ENCODE peak calls at places on chromosome 21, in four cellular contexts. C is fibroblast of lung; M is CD4-positive, alpha-beta memory T cell; Y is cardiac muscle cell. S is an unnamed sample.

GRCh38 chr21:39319814-39320332 is 6.4 kb upstream of the BRWD1 start:
- DNase-seq in C (peak), M (no peak), Y (peak), S (peak)

GRCh38 chr21:38839683-38840286 is 34.1 kb downstream of the ETS2 start:
- DNase-seq in C (peak), M (no peak), Y (no peak), S (peak)

GRCh38 chr21:41519806-41520559 is 12.0 kb upstream of the TMPRSS2 start:
- DNase-seq in C (no peak), M (no peak), Y (no peak), S (no peak)

GRCh38 chr21:45002381-45003204 is 62.8 kb downstream of the SLX9 start:
- DNase-seq in C (no peak), M (no peak), Y (no peak), S (no peak)

GRCh38 chr21:37006521-37007291 is at the start of gene RIPPLY3:
- DNase-seq in C (no peak), M (no peak), Y (peak), S (peak)

GRCh38 chr21:34673006-34673405 is 4.2 kb downstream of the CLIC6 start:
- DNase-seq in C (no peak), M (no peak), Y (no peak), S (no peak)

GRCh38 chr21:35138665-35139381 is 89.7 kb upstream of the RUNX1 start:
- DNase-seq in C (peak), M (peak), Y (no peak), S (peak)

GRCh38 chr21:15826147-15826780 is 96.5 kb downstream of the USP25 start:
- DNase-seq in C (peak), M (peak), Y (peak), S (peak)

GRCh38 chr21:45577806-45578801 is 35.9 kb upstream of the SLC19A1 start:
- DNase-seq in C (no peak), M (no peak), Y (no peak), S (no peak)

GRCh38 chr21:18244721-18245486 is at the start of gene CHODL:
- DNase-seq in C (peak), M (no peak), Y (peak), S (no peak)

GRCh38 chr21:45593162-45594022 is 50.1 kb upstream of the PCBP3 start:
- DNase-seq in C (no peak), M (no peak), Y (no peak), S (no peak)

GRCh38 chr21:41820384-41821080 is 53.7 kb upstream of the RIPK4 start:
- DNase-seq in C (no peak), M (no peak), Y (no peak), S (no peak)

GRCh38 chr21:17818158-17819113 is 720 bp downstream of the C21orf91 start:
- DNase-seq in C (peak), M (peak), Y (peak), S (peak)

GRCh38 chr21:15557925-15558324 is 171.9 kb upstream of the USP25 start:
- DNase-seq in C (no peak), M (no peak), Y (no peak), S (no peak)

GRCh38 chr21:46149205-46149901 is 6.0 kb downstream of the FTCD start:
- DNase-seq in C (no peak), M (no peak), Y (no peak), S (no peak)

GRCh38 chr21:42089665-42090310 is 18.7 kb downstream of the UMODL1 start:
- DNase-seq in C (no peak), M (no peak), Y (no peak), S (no peak)

GRCh38 chr21:46196733-46197132 is 12.5 kb upstream of the SPATC1L start:
- DNase-seq in C (no peak), M (no peak), Y (no peak), S (no peak)

GRCh38 chr21:45945868-45946210 is 35.7 kb upstream of the COL6A1 start:
- DNase-seq in C (no peak), M (no peak), Y (no peak), S (no peak)

GRCh38 chr21:20997633-20998455 is at the start of gene NCAM2:
- DNase-seq in C (peak), M (peak), Y (peak), S (peak)

GRCh38 chr21:46507562-46507961 is 48.9 kb downstream of the DIP2A start:
- DNase-seq in C (no peak), M (no peak), Y (no peak), S (no peak)

GRCh38 chr21:38843806-38844479 is 38.2 kb downstream of the ETS2 start:
- DNase-seq in C (peak), M (no peak), Y (no peak), S (peak)

GRCh38 chr21:43812957-43813730 is 23.8 kb downstream of the RRP1 start:
- DNase-seq in C (no peak), M (no peak), Y (no peak), S (no peak)

GRCh38 chr21:43812139-43812821 is 22.9 kb downstream of the RRP1 start:
- DNase-seq in C (no peak), M (no peak), Y (no peak), S (peak)

GRCh38 chr21:43810505-43811261 is 21.3 kb downstream of the RRP1 start:
- DNase-seq in C (peak), M (peak), Y (peak), S (peak)

GRCh38 chr21:43809853-43810504 is 20.6 kb downstream of the RRP1 start:
- DNase-seq in C (no peak), M (no peak), Y (no peak), S (no peak)

DNA sequence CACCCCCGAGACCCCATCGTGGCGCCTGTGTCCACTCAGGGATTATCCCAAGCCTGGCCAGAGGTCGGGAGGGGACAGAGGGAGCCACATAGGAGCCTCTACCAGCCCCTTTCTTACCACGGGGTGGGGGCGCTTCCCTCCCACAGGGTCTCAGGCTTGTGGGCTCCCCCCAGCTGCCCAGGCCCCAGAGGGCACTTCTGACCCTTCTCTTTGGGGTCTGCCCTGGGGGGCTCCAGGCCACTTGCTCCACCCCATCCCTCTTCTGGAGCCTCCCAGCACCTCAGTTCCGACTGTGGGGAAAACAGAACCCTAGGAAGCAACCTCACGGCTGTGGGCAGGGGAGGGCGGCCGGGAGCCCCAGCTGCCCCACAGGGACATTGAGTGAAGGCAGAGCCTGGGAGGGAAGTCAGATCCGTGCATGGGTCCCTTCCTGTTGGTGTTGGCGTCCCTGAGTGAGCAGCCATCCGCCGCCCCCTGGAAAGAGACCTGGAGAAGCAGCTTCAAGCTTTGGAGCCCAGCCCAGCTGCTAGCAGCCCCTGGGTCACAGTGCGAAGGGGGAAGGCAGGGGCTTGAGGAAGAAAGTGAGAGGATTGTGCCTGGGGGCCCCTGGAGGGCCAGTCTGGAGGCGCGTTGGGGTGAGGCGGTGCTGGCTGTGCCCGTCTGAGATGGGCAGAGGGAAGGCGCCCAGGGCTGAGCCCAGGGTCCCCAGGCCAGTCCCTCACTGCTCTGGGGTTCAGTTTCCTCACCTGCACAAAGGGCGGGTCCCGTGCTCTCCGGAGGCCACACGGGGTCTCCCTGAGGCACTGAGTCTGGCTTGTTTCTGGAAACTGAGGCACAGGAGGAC is 22.1 kb downstream of the RRP1 start:
- DNase-seq in C (no peak), M (no peak), Y (no peak), S (no peak)
- H3K4me3 ChIP-seq in C (no peak), M (no peak), Y (no peak), S (no peak)

GRCh38 chr21:19405326-19405725 is 1001.7 kb upstream of the TMPRSS15 start:
- DNase-seq in C (no peak), M (no peak), Y (no peak), S (no peak)

GRCh38 chr21:19400223-19400770 is 996.7 kb upstream of the TMPRSS15 start:
- DNase-seq in C (no peak), M (no peak), Y (no peak), S (no peak)

GRCh38 chr21:19402870-19403269 is 999.3 kb upstream of the TMPRSS15 start:
- DNase-seq in C (no peak), M (no peak), Y (no peak), S (no peak)
- H3K4me3 ChIP-seq in C (no peak), M (no peak), Y (no peak), S (no peak)

DNA sequence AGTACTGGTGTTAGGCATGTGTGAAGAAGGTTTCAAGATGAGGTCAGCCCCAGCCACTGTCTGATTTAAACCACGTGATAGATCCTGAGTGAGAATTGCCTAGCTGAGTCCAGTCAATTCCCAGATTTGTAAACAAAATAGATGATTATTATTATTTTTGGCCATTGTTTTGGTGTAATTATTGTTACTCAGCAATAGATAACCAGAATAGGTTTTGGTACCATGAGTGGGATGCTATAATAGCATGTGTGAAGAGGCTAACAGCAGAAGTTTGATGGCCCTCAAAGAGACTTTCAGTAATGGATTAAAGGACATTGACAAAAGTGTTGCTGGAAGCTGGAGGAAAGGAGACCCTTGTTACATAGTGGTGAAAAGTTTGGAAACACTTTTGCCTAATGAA is 214.8 kb downstream of the BACH1 start:
- DNase-seq in C (no peak), M (no peak), Y (no peak), S (no peak)
- H3K4me3 ChIP-seq in C (no peak), M (no peak), Y (no peak), S (no peak)

DNA sequence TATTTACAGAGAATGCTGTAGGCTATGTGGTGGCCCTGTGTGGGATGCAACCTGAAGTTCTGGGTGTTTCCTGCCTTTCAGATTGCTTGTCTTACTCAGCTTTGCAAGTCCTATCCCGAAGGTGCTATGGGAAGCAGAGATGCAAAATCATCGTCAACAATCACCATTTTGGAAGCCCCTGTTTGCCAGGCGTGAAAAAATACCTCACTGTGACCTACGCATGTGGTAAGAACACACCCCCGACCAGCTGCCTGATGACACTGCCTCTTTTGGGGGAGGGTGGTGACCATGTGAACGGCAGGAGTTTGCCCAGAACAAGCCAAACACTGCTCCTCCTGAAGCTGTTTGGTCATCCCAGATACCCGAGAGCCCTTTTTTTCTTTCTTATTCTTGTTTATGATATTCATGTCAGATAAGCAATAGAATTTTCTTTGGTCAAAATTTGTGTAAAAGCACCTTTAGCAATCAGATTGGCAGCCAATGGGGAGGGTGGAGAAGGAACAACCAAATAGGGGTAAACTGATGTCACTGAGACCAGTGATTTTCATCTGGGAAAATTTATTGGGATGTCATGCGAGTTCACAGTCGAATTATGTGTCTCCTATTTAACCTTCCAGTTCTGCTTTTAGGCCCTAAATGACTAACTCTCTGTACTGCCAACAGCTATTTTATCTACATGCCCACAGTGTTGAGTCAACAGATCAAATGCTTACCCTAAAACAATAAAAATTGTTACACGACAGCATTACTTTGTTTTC is 82.6 kb downstream of the EVA1C start:
- DNase-seq in C (peak), M (no peak), Y (no peak), S (peak)
- H3K4me3 ChIP-seq in C (no peak), M (no peak), Y (no peak), S (no peak)